ENCODE peak calls at places on chromosomes 6 and 20, in ten cellular contexts. One of them, this sample, is unnamed.

GRCh38 chr6:68108243-68108835 is 526.7 kb upstream of the ADGRB3 start:
- DNase-seq in cardiac muscle cell: no peak
- DNase-seq in kidney tubule cell: no peak
- DNase-seq in HTR-8/SVneo: peak
- DNase-seq in AG04450: peak
- DNase-seq in Right ventricle myocardium superior: no peak
- DNase-seq in NCI-H1092 treated with DMSO at 0.1 percent for 48 hours: no peak
- DNase-seq in aorta: no peak
- DNase-seq in T-helper 22 cell: no peak
- DNase-seq in NCI-H2029: no peak
- DNase-seq in this sample: no peak

GRCh38 chr6:137995371-137995770 is 111.8 kb downstream of the PERP start:
- DNase-seq in NCI-H2029: no peak
- DNase-seq in cardiac muscle cell: no peak
- DNase-seq in T-helper 22 cell: no peak
- DNase-seq in kidney tubule cell: no peak
- DNase-seq in Right ventricle myocardium superior: no peak
- DNase-seq in NCI-H1092 treated with DMSO at 0.1 percent for 48 hours: no peak
- DNase-seq in AG04450: no peak
- DNase-seq in HTR-8/SVneo: no peak
- DNase-seq in aorta: no peak
- DNase-seq in this sample: no peak

GRCh38 chr6:78322068-78322845 is 545.1 kb upstream of the IRAK1BP1 start:
- DNase-seq in kidney tubule cell: no peak
- DNase-seq in T-helper 22 cell: no peak
- DNase-seq in Right ventricle myocardium superior: no peak
- DNase-seq in NCI-H1092 treated with DMSO at 0.1 percent for 48 hours: no peak
- DNase-seq in HTR-8/SVneo: no peak
- DNase-seq in cardiac muscle cell: no peak
- DNase-seq in AG04450: no peak
- DNase-seq in aorta: no peak
- DNase-seq in NCI-H2029: no peak
- DNase-seq in this sample: no peak

GRCh38 chr20:23235173-23236027 is 115.2 kb upstream of the NXT1 start:
- DNase-seq in kidney tubule cell: peak
- DNase-seq in NCI-H1092 treated with DMSO at 0.1 percent for 48 hours: peak
- DNase-seq in AG04450: no peak
- DNase-seq in NCI-H2029: peak
- DNase-seq in Right ventricle myocardium superior: peak
- DNase-seq in T-helper 22 cell: peak
- DNase-seq in cardiac muscle cell: peak
- DNase-seq in HTR-8/SVneo: no peak
- DNase-seq in aorta: peak
- DNase-seq in this sample: no peak

GRCh38 chr6:2966347-2966746 is 5.0 kb downstream of the SERPINB6 start:
- DNase-seq in NCI-H2029: no peak
- DNase-seq in AG04450: no peak
- DNase-seq in kidney tubule cell: no peak
- DNase-seq in HTR-8/SVneo: no peak
- DNase-seq in aorta: no peak
- DNase-seq in NCI-H1092 treated with DMSO at 0.1 percent for 48 hours: no peak
- DNase-seq in cardiac muscle cell: no peak
- DNase-seq in Right ventricle myocardium superior: no peak
- DNase-seq in T-helper 22 cell: no peak
- DNase-seq in this sample: no peak

GRCh38 chr20:64083380-64084208 is 604 bp downstream of the LKAAEAR1 start:
- DNase-seq in NCI-H1092 treated with DMSO at 0.1 percent for 48 hours: peak
- DNase-seq in AG04450: no peak
- DNase-seq in T-helper 22 cell: peak
- DNase-seq in kidney tubule cell: peak
- DNase-seq in cardiac muscle cell: peak
- DNase-seq in Right ventricle myocardium superior: peak
- DNase-seq in HTR-8/SVneo: peak
- DNase-seq in NCI-H2029: peak
- DNase-seq in aorta: peak
- DNase-seq in this sample: peak

GRCh38 chr6:1596088-1596852 is 13.4 kb upstream of the FOXC1 start:
- DNase-seq in aorta: no peak
- DNase-seq in T-helper 22 cell: no peak
- DNase-seq in HTR-8/SVneo: peak
- DNase-seq in cardiac muscle cell: peak
- DNase-seq in kidney tubule cell: peak
- DNase-seq in Right ventricle myocardium superior: no peak
- DNase-seq in AG04450: no peak
- DNase-seq in NCI-H2029: peak
- DNase-seq in NCI-H1092 treated with DMSO at 0.1 percent for 48 hours: peak
- DNase-seq in this sample: peak

GRCh38 chr6:33176906-33177305 is 15.4 kb downstream of the COL11A2 start:
- DNase-seq in NCI-H1092 treated with DMSO at 0.1 percent for 48 hours: no peak
- DNase-seq in HTR-8/SVneo: no peak
- DNase-seq in T-helper 22 cell: no peak
- DNase-seq in kidney tubule cell: no peak
- DNase-seq in Right ventricle myocardium superior: no peak
- DNase-seq in aorta: no peak
- DNase-seq in NCI-H2029: no peak
- DNase-seq in AG04450: no peak
- DNase-seq in cardiac muscle cell: no peak
- DNase-seq in this sample: no peak

GRCh38 chr20:8547035-8547649 is 415.1 kb downstream of the PLCB1 start:
- DNase-seq in NCI-H1092 treated with DMSO at 0.1 percent for 48 hours: no peak
- DNase-seq in aorta: no peak
- DNase-seq in cardiac muscle cell: no peak
- DNase-seq in kidney tubule cell: no peak
- DNase-seq in T-helper 22 cell: no peak
- DNase-seq in Right ventricle myocardium superior: no peak
- DNase-seq in AG04450: no peak
- DNase-seq in NCI-H2029: no peak
- DNase-seq in HTR-8/SVneo: no peak
- DNase-seq in this sample: no peak

GRCh38 chr20:25035924-25036323 is 22.0 kb downstream of the ACSS1 start:
- DNase-seq in Right ventricle myocardium superior: no peak
- DNase-seq in kidney tubule cell: no peak
- DNase-seq in NCI-H2029: no peak
- DNase-seq in AG04450: no peak
- DNase-seq in aorta: peak
- DNase-seq in T-helper 22 cell: no peak
- DNase-seq in cardiac muscle cell: no peak
- DNase-seq in NCI-H1092 treated with DMSO at 0.1 percent for 48 hours: no peak
- DNase-seq in HTR-8/SVneo: no peak
- DNase-seq in this sample: peak

GRCh38 chr20:62551408-62552323 is 75.9 kb upstream of the GATA5 start:
- DNase-seq in Right ventricle myocardium superior: no peak
- DNase-seq in cardiac muscle cell: peak
- DNase-seq in T-helper 22 cell: no peak
- DNase-seq in kidney tubule cell: no peak
- DNase-seq in HTR-8/SVneo: no peak
- DNase-seq in NCI-H2029: no peak
- DNase-seq in AG04450: no peak
- DNase-seq in NCI-H1092 treated with DMSO at 0.1 percent for 48 hours: no peak
- DNase-seq in aorta: no peak
- DNase-seq in this sample: no peak

GRCh38 chr20:57040924-57041323 is 225.5 kb downstream of the BMP7 start:
- DNase-seq in Right ventricle myocardium superior: no peak
- DNase-seq in HTR-8/SVneo: peak
- DNase-seq in NCI-H1092 treated with DMSO at 0.1 percent for 48 hours: no peak
- DNase-seq in AG04450: no peak
- DNase-seq in T-helper 22 cell: no peak
- DNase-seq in aorta: no peak
- DNase-seq in NCI-H2029: no peak
- DNase-seq in cardiac muscle cell: no peak
- DNase-seq in kidney tubule cell: no peak
- DNase-seq in this sample: no peak

GRCh38 chr6:8059129-8059528 is 5.1 kb downstream of the BLOC1S5 start:
- DNase-seq in kidney tubule cell: peak
- DNase-seq in NCI-H2029: peak
- DNase-seq in Right ventricle myocardium superior: no peak
- DNase-seq in aorta: no peak
- DNase-seq in cardiac muscle cell: peak
- DNase-seq in NCI-H1092 treated with DMSO at 0.1 percent for 48 hours: no peak
- DNase-seq in HTR-8/SVneo: no peak
- DNase-seq in AG04450: no peak
- DNase-seq in T-helper 22 cell: no peak
- DNase-seq in this sample: peak

GRCh38 chr20:63850689-63851547 is 10.4 kb upstream of the ABHD16B start:
- DNase-seq in NCI-H1092 treated with DMSO at 0.1 percent for 48 hours: no peak
- DNase-seq in aorta: no peak
- DNase-seq in T-helper 22 cell: no peak
- DNase-seq in cardiac muscle cell: no peak
- DNase-seq in HTR-8/SVneo: no peak
- DNase-seq in AG04450: no peak
- DNase-seq in kidney tubule cell: no peak
- DNase-seq in Right ventricle myocardium superior: no peak
- DNase-seq in NCI-H2029: no peak
- DNase-seq in this sample: no peak

GRCh38 chr6:157019115-157019628 is 242.0 kb downstream of the ARID1B start:
- DNase-seq in Right ventricle myocardium superior: no peak
- DNase-seq in HTR-8/SVneo: no peak
- DNase-seq in AG04450: no peak
- DNase-seq in T-helper 22 cell: no peak
- DNase-seq in aorta: no peak
- DNase-seq in kidney tubule cell: no peak
- DNase-seq in NCI-H1092 treated with DMSO at 0.1 percent for 48 hours: peak
- DNase-seq in cardiac muscle cell: no peak
- DNase-seq in NCI-H2029: no peak
- DNase-seq in this sample: no peak

GRCh38 chr20:14295238-14295637 is 42.2 kb downstream of the FLRT3 start:
- DNase-seq in T-helper 22 cell: no peak
- DNase-seq in AG04450: no peak
- DNase-seq in kidney tubule cell: no peak
- DNase-seq in aorta: no peak
- DNase-seq in HTR-8/SVneo: no peak
- DNase-seq in NCI-H1092 treated with DMSO at 0.1 percent for 48 hours: no peak
- DNase-seq in cardiac muscle cell: no peak
- DNase-seq in NCI-H2029: no peak
- DNase-seq in Right ventricle myocardium superior: no peak
- DNase-seq in this sample: no peak

GRCh38 chr6:53887318-53887717 is 92.5 kb downstream of the LRRC1 start:
- DNase-seq in aorta: no peak
- DNase-seq in Right ventricle myocardium superior: no peak
- DNase-seq in cardiac muscle cell: no peak
- DNase-seq in AG04450: no peak
- DNase-seq in HTR-8/SVneo: no peak
- DNase-seq in kidney tubule cell: no peak
- DNase-seq in NCI-H2029: no peak
- DNase-seq in T-helper 22 cell: no peak
- DNase-seq in NCI-H1092 treated with DMSO at 0.1 percent for 48 hours: no peak
- DNase-seq in this sample: no peak

GRCh38 chr20:19995220-19995863 is 21.8 kb upstream of the NAA20 start:
- DNase-seq in kidney tubule cell: peak
- DNase-seq in NCI-H1092 treated with DMSO at 0.1 percent for 48 hours: peak
- DNase-seq in NCI-H2029: peak
- DNase-seq in T-helper 22 cell: no peak
- DNase-seq in AG04450: no peak
- DNase-seq in HTR-8/SVneo: peak
- DNase-seq in cardiac muscle cell: peak
- DNase-seq in Right ventricle myocardium superior: no peak
- DNase-seq in aorta: no peak
- DNase-seq in this sample: no peak